ENCODE peak calls at places on chromosome 10, in five cellular contexts. R is SJSA1, S is GM23248, F is GM23338, M is adipocyte. N is an unnamed sample.
A peak's percentile ranks its signal among the peaks of the same experiment; 100 is the strongest.

GRCh38 chr10:95758351-95759025 is 2.5 kb downstream of the ENTPD1 start:
- DNase-seq in F (no peak), S (no peak), R (no peak), M (no peak), N (no peak)

GRCh38 chr10:5413012-5413938 is 918 bp downstream of the NET1 start:
- DNase-seq in M (peak; percentile 39), S (peak; percentile 77), F (peak; percentile 52), R (no peak), N (peak; percentile 36)

GRCh38 chr10:132942101-132942739 is at the start of gene CFAP46:
- DNase-seq in R (peak; percentile 61), S (peak; percentile 50), F (peak; percentile 89), M (peak; percentile 74), N (peak; percentile 77)

GRCh38 chr10:3757638-3758490 is 27.1 kb downstream of the KLF6 start:
- DNase-seq in F (no peak), M (no peak), R (peak; percentile 40), S (peak; percentile 35), N (no peak)

GRCh38 chr10:73894245-73894971 is 16.5 kb upstream of the PLAU start:
- DNase-seq in R (peak; percentile 91), M (peak; percentile 68), S (peak; percentile 85), F (no peak), N (peak; percentile 93)

GRCh38 chr10:19592276-19592675 is 224.0 kb upstream of the PLXDC2 start:
- DNase-seq in R (no peak), M (no peak), F (no peak), S (peak; percentile 7), N (peak; percentile 1)

GRCh38 chr10:44571701-44572100 is 186.8 kb upstream of the CXCL12 start:
- DNase-seq in M (no peak), S (peak; percentile 57), R (no peak), F (no peak), N (no peak)

GRCh38 chr10:132707776-132708171 is 78.2 kb downstream of the NKX6-2 start:
- DNase-seq in M (no peak), F (no peak), R (no peak), S (no peak), N (no peak)

GRCh38 chr10:61890881-61891409 is 10.6 kb upstream of the ARID5B start:
- DNase-seq in S (no peak), F (no peak), M (no peak), R (no peak), N (no peak)

GRCh38 chr10:48627984-48628609 is 23.2 kb upstream of the ARHGAP22 start:
- DNase-seq in S (no peak), M (no peak), F (no peak), R (no peak), N (no peak)

GRCh38 chr10:43259981-43260761 is 6.7 kb downstream of the RASGEF1A start:
- DNase-seq in R (peak; percentile 41), S (no peak), F (no peak), M (no peak), N (no peak)

GRCh38 chr10:71740069-71740468 is 20.5 kb upstream of the C10orf105 start:
- DNase-seq in M (peak; percentile 19), F (no peak), R (no peak), S (no peak), N (no peak)

GRCh38 chr10:91340613-91341362 is 69.4 kb upstream of the HECTD2 start:
- DNase-seq in R (no peak), F (no peak), M (peak; percentile 86), S (peak; percentile 98), N (peak; percentile 93)

GRCh38 chr10:122173766-122174435 is 97.2 kb upstream of the BTBD16 start:
- DNase-seq in R (no peak), S (no peak), F (no peak), M (no peak), N (no peak)

GRCh38 chr10:18159596-18159995 is 19.4 kb downstream of the CACNB2 start:
- DNase-seq in R (no peak), S (peak; percentile 53), M (no peak), F (no peak), N (no peak)
- H3K4me3 ChIP-seq in R (no peak overlapping the region), S (peak overlapping the region; percentile 52), M (peak overlapping the region; percentile 66), F (no peak overlapping the region), N (no peak overlapping the region)

GRCh38 chr10:77823811-77824542 is 102.6 kb downstream of the DLG5 start:
- DNase-seq in R (no peak), F (no peak), S (no peak), M (no peak), N (no peak)
- H3K36me3 ChIP-seq in R (peaks cover 60% of the 10 kb centered on the region), F (peaks cover 10% of the 10 kb centered on the region), S (no peaks in the 10 kb centered on the region), M (peaks cover 62% of the 10 kb centered on the region), N (peaks cover 40% of the 10 kb centered on the region)

DNA sequence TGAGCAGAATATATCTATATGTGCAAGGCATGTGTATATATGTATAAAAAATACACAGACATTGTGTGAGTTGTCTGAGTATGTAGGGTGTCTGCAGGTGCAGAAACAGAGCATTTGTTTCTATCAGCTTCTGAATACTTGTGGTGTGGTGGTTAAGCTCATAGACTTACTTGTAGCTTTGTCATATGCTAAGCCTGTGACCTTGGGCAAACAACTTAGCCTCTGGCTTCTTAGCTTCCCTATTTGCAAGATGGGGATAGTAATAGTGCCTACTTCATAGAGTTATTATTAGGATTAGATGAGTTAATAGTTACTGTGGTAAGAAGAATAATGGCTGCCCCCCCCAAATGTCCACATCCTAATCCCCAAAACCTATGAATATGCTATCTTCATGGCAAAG is 28.2 kb upstream of the PAX2 start:
- DNase-seq in S (no peak), M (no peak), R (no peak), F (no peak), N (no peak)
- H3K27me3 ChIP-seq in S (peaks cover 84% of the 10 kb centered on the region), M (peaks cover 85% of the 10 kb centered on the region), R (peaks cover 92% of the 10 kb centered on the region), F (peaks cover 100% of the 10 kb centered on the region), N (no peaks in the 10 kb centered on the region)

GRCh38 chr10:60139290-60139689 is 232.9 kb upstream of the CCDC6 start:
- DNase-seq in R (no peak), F (no peak), M (peak; percentile 6), S (no peak), N (no peak)
- H3K4me3 ChIP-seq in R (no peak overlapping the region), F (peak overlapping the region; percentile 48), M (peak overlapping the region; percentile 73), S (no peak overlapping the region), N (no peak overlapping the region)

GRCh38 chr10:1095498-1095897 is 39.3 kb downstream of the WDR37 start:
- DNase-seq in R (peak; percentile 23), M (no peak), F (no peak), S (no peak), N (no peak)
- H3K36me3 ChIP-seq in R (peaks cover 63% of the 10 kb centered on the region), M (peaks cover 80% of the 10 kb centered on the region), F (peaks cover 4% of the 10 kb centered on the region), S (peaks cover 31% of the 10 kb centered on the region), N (peaks cover 11% of the 10 kb centered on the region)

DNA sequence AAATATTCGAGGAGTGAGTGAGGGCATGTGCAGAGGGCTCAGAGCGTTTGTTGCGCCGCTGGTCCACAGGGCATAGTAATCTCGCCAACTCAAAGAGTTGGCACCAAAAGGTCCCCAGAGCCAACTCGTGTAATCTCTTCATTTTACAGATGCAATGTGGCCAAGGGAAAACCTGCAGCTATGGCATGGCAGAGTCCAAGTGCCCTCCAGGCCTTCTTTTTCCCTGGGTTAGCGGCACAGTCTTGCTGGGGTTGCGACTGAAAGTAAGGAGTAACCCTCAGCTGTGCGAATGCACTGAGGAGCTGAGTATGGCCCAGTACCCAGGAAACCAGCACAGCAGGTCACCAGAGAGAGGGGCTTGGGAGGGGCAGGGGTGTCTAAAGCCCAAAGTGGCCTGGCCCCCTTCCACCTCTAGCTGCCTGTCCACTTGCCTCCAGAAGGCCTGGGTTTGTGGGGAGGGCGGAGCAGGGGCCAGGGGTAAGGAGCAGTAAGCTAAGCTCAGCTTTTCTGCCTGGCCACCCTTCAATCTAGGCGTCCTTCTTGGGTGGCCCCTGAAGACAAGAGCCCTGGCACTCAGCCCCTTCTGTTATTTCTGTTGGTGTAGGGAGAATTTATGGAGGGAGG is 3.3 kb upstream of the GAD2 start:
- DNase-seq in F (peak; percentile 64), S (no peak), M (no peak), R (no peak), N (no peak)
- H3K27me3 ChIP-seq in F (peaks cover 94% of the 10 kb centered on the region), S (peaks cover 70% of the 10 kb centered on the region), M (peaks cover 77% of the 10 kb centered on the region), R (peaks cover 30% of the 10 kb centered on the region), N (peaks cover 46% of the 10 kb centered on the region)

DNA sequence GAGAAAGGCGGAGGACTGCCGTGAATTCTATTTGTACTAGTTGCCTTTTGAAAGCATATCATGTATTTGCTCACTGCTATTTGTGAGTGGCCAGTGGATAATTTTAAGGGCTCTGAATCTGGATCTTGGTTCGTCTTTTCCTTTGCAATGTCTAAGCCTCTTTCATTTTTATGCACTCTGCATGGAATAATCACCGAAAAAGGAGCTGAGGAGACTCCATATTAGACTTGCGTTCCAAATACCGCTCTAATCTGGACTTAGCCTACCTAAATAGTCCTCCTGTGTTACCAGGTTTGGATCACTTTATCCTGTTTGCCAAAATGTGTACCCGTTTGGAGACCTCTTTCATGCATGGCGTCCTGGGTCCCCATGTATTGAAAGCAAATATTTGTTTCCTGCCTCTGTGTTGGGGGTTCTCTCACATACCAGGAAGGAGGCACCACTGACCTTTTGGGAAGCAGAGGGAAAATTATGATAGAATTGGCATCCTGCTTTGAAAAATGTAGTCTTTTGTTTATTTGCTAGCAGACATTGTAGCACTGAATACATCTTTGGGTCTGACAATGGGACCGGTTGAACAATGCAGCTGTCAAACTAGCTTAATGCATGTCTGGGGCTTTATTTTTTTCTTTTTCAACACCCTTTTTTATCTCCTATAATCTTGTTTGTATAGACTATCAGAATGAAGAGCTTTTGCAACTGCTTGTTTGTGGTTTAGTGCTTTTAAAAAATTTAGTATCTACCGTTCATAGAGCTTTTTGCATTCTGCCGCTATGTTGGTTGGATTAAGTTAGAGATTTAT is 11.8 kb upstream of the CELF2 start:
- DNase-seq in F (no peak), R (no peak), S (no peak), M (no peak), N (no peak)
- H3K4me3 ChIP-seq in F (no peak overlapping the region), R (no peak overlapping the region), S (no peak overlapping the region), M (no peak overlapping the region), N (no peak overlapping the region)

N was measured in MG63.